ENCODE peak calls at places on chromosome 22, in nine cellular contexts. One of them, this sample, is unnamed.

GRCh38 chr22:45497268-45497667 is 5.4 kb upstream of the FBLN1 start:
- DNase-seq in AG08396: no peak
- DNase-seq in NCI-H1105 treated with DMSO at 0.1 percent for 48 hours: no peak
- DNase-seq in activated effector memory CD4-positive, alpha-beta T cell treated with anti-CD3 and anti-CD28 coated beads, Interleukin-2, amount 50 U/mL, for 16 hours: no peak
- DNase-seq in Caki2: no peak
- DNase-seq in right lobe of liver: no peak
- DNase-seq in GDM1: no peak
- DNase-seq in D341Med: no peak
- DNase-seq in brain microvascular endothelial cell: no peak
- DNase-seq in this sample: no peak

GRCh38 chr22:37173709-37174108 is 14.3 kb downstream of the C1QTNF6 start:
- DNase-seq in NCI-H1105 treated with DMSO at 0.1 percent for 48 hours: no peak
- DNase-seq in GDM1: no peak
- DNase-seq in activated effector memory CD4-positive, alpha-beta T cell treated with anti-CD3 and anti-CD28 coated beads, Interleukin-2, amount 50 U/mL, for 16 hours: no peak
- DNase-seq in D341Med: no peak
- DNase-seq in brain microvascular endothelial cell: no peak
- DNase-seq in right lobe of liver: peak; percentile 24
- DNase-seq in Caki2: no peak
- DNase-seq in AG08396: no peak
- DNase-seq in this sample: no peak

GRCh38 chr22:46626911-46627805 is 7.0 kb downstream of the GRAMD4 start:
- DNase-seq in Caki2: peak; percentile 74
- DNase-seq in NCI-H1105 treated with DMSO at 0.1 percent for 48 hours: peak; percentile 5
- DNase-seq in activated effector memory CD4-positive, alpha-beta T cell treated with anti-CD3 and anti-CD28 coated beads, Interleukin-2, amount 50 U/mL, for 16 hours: no peak
- DNase-seq in AG08396: no peak
- DNase-seq in right lobe of liver: peak; percentile 54
- DNase-seq in brain microvascular endothelial cell: no peak
- DNase-seq in D341Med: no peak
- DNase-seq in GDM1: no peak
- DNase-seq in this sample: no peak

GRCh38 chr22:20967697-20968201 is 694 bp downstream of the AIFM3 start:
- DNase-seq in brain microvascular endothelial cell: no peak
- DNase-seq in D341Med: no peak
- DNase-seq in Caki2: no peak
- DNase-seq in NCI-H1105 treated with DMSO at 0.1 percent for 48 hours: no peak
- DNase-seq in activated effector memory CD4-positive, alpha-beta T cell treated with anti-CD3 and anti-CD28 coated beads, Interleukin-2, amount 50 U/mL, for 16 hours: no peak
- DNase-seq in right lobe of liver: no peak
- DNase-seq in AG08396: no peak
- DNase-seq in GDM1: no peak
- DNase-seq in this sample: no peak

GRCh38 chr22:32205974-32206773 is 1.3 kb upstream of the RFPL2 start:
- DNase-seq in GDM1: no peak
- DNase-seq in NCI-H1105 treated with DMSO at 0.1 percent for 48 hours: no peak
- DNase-seq in brain microvascular endothelial cell: no peak
- DNase-seq in AG08396: no peak
- DNase-seq in Caki2: no peak
- DNase-seq in right lobe of liver: no peak
- DNase-seq in D341Med: peak; percentile 49
- DNase-seq in activated effector memory CD4-positive, alpha-beta T cell treated with anti-CD3 and anti-CD28 coated beads, Interleukin-2, amount 50 U/mL, for 16 hours: no peak
- DNase-seq in this sample: no peak

GRCh38 chr22:42419328-42419881 is 12.8 kb downstream of the NFAM1 start:
- DNase-seq in D341Med: no peak
- DNase-seq in NCI-H1105 treated with DMSO at 0.1 percent for 48 hours: no peak
- DNase-seq in GDM1: no peak
- DNase-seq in right lobe of liver: no peak
- DNase-seq in activated effector memory CD4-positive, alpha-beta T cell treated with anti-CD3 and anti-CD28 coated beads, Interleukin-2, amount 50 U/mL, for 16 hours: no peak
- DNase-seq in brain microvascular endothelial cell: no peak
- DNase-seq in AG08396: no peak
- DNase-seq in Caki2: no peak
- DNase-seq in this sample: no peak

GRCh38 chr22:37904572-37905533 is 1.2 kb upstream of the MICALL1 start:
- DNase-seq in D341Med: no peak
- DNase-seq in Caki2: peak; percentile 90
- DNase-seq in activated effector memory CD4-positive, alpha-beta T cell treated with anti-CD3 and anti-CD28 coated beads, Interleukin-2, amount 50 U/mL, for 16 hours: no peak
- DNase-seq in AG08396: peak; percentile 94
- DNase-seq in brain microvascular endothelial cell: peak; percentile 98
- DNase-seq in GDM1: peak; percentile 45
- DNase-seq in NCI-H1105 treated with DMSO at 0.1 percent for 48 hours: no peak
- DNase-seq in right lobe of liver: peak; percentile 89
- DNase-seq in this sample: no peak

GRCh38 chr22:50502628-50503474 is 4.7 kb downstream of the LMF2 start:
- DNase-seq in activated effector memory CD4-positive, alpha-beta T cell treated with anti-CD3 and anti-CD28 coated beads, Interleukin-2, amount 50 U/mL, for 16 hours: no peak
- DNase-seq in Caki2: no peak
- DNase-seq in right lobe of liver: no peak
- DNase-seq in AG08396: no peak
- DNase-seq in brain microvascular endothelial cell: no peak
- DNase-seq in D341Med: no peak
- DNase-seq in GDM1: no peak
- DNase-seq in NCI-H1105 treated with DMSO at 0.1 percent for 48 hours: no peak
- DNase-seq in this sample: no peak

This sample was measured in immature natural killer cell.